ENCODE peak calls at places on chromosomes 3 and 15, in seven cellular contexts. Z is PC-9, U is BE2C, H is RWPE2, R is stomach, G is left ventricle myocardium inferior, V is transverse colon. L is an unnamed sample. For H3K4me1, the result is how much of the 10 kb centered on the place peaks cover.

GRCh38 chr15:74788716-74789151 is 6.9 kb downstream of the CSK start:
- DNase-seq in U (no peak), R (no peak), V (peak), Z (no peak), G (no peak), H (peak), L (no peak)

GRCh38 chr3:190286014-190286413 is 36.2 kb downstream of the CLDN1 start:
- DNase-seq in H (no peak), R (no peak), Z (no peak), G (no peak), U (no peak), V (no peak), L (no peak)

GRCh38 chr3:56938545-56938944 is 121.9 kb upstream of the SPATA12 start:
- DNase-seq in U (peak), Z (no peak), V (no peak), H (no peak), R (no peak), G (no peak), L (no peak)

GRCh38 chr3:119175869-119176756 is 2.7 kb downstream of the UPK1B start:
- DNase-seq in U (no peak), R (peak), V (peak), Z (peak), H (peak), G (no peak), L (peak)

GRCh38 chr3:89042251-89042650 is 65.2 kb upstream of the EPHA3 start:
- DNase-seq in G (no peak), V (no peak), R (no peak), Z (no peak), H (no peak), U (no peak), L (no peak)

GRCh38 chr3:43373588-43373935 is 87.2 kb downstream of the SNRK start:
- DNase-seq in U (no peak), H (no peak), R (no peak), V (no peak), Z (no peak), G (no peak), L (no peak)

GRCh38 chr3:71225951-71226564 is 357.5 kb downstream of the FOXP1 start:
- DNase-seq in G (no peak), Z (no peak), H (no peak), R (no peak), V (no peak), U (no peak), L (no peak)

GRCh38 chr15:91021516-91022074 is 799 bp downstream of the VPS33B start:
- DNase-seq in U (peak), V (no peak), Z (no peak), H (no peak), G (no peak), R (no peak), L (peak)

GRCh38 chr3:122392868-122393844 is 9.2 kb downstream of the FAM162A start:
- DNase-seq in U (peak), Z (no peak), V (no peak), R (no peak), G (no peak), H (no peak), L (no peak)

GRCh38 chr3:52205727-52206372 is 7.9 kb downstream of the ALAS1 start:
- DNase-seq in V (no peak), U (no peak), R (no peak), G (no peak), H (no peak), Z (no peak), L (no peak)
- H3K4me1 ChIP-seq in V (under half), U (under half), R (under half), G (under half), H (under half), Z (under half), L (under half)

DNA sequence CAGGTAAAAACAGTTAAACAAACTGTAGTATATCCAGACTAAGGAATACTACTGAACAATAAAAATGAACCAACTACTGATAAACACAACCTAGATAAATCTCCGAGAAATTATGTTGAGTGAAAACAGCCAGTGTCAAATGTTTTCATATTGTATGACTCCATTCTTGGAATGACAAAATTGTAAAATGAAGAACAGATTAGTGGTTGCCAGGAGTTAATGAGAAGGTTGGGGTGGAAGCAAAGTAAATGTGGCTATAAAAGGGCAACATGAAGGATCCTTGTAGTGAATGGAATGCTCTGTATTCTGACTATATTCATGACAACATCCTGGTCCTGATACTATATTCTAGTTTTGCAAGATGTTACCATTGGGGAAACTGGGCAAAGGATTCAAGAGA is 27.5 kb upstream of the ACKR4 start:
- DNase-seq in V (no peak), R (no peak), H (no peak), U (no peak), G (no peak), Z (no peak), L (no peak)
- H3K4me1 ChIP-seq in V (under half), R (under half), H (under half), U (under half), G (under half), Z (under half), L (under half)

GRCh38 chr15:80932989-80933388 is 56.6 kb downstream of the MESD start:
- DNase-seq in G (peak), R (no peak), H (no peak), U (no peak), Z (no peak), V (peak), L (no peak)

GRCh38 chr15:80931721-80932609 is 57.7 kb downstream of the MESD start:
- DNase-seq in H (no peak), G (no peak), Z (no peak), U (no peak), V (no peak), R (no peak), L (no peak)

GRCh38 chr15:80929225-80929624 is 60.4 kb downstream of the MESD start:
- DNase-seq in R (no peak), U (no peak), Z (no peak), H (no peak), V (no peak), G (no peak), L (peak)

GRCh38 chr15:80931191-80931590 is 58.4 kb downstream of the MESD start:
- DNase-seq in H (no peak), R (no peak), G (no peak), U (no peak), Z (no peak), V (no peak), L (no peak)

GRCh38 chr15:80929689-80930088 is 59.9 kb downstream of the MESD start:
- DNase-seq in U (no peak), Z (no peak), G (no peak), V (no peak), H (no peak), R (no peak), L (no peak)
- H3K4me1 ChIP-seq in U (under half), Z (under half), G (under half), V (under half), H (under half), R (under half), L (under half)

DNA sequence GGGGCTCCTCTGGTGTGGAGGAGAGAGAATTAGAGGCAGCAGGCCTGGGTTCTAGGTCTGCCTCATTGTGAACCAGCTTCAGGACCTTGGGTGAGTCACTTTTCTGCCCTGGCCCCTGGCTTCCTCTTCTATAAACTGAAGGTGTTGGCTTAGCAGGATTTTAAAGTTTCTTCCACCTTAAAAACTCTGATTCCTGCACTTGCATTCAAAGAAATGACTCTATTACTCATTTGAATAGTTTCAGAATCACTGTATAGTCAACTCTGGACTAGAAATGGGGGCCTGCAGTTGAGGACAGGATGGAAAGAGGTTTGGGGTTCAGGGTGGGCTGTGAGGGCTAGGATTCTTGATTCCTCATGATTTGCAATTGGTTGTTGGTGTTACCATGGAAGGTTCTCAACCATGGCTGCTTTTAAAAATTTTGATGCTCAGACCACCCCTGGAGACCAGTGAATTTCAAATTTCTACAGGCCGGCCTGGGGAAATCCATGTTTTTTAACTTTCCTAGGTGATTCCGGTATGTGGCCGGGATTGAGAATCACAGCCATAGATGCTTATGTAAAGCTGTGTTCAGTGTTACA is 19.9 kb downstream of the SMAD3 start:
- DNase-seq in R (no peak), V (no peak), Z (no peak), H (no peak), U (no peak), G (no peak), L (no peak)
- H3K4me1 ChIP-seq in R (half or more), V (half or more), Z (half or more), H (half or more), U (under half), G (half or more), L (half or more)

GRCh38 chr3:51384730-51385473 is at the start of gene MANF:
- DNase-seq in G (peak), H (peak), Z (peak), R (peak), V (peak), U (peak), L (peak)

GRCh38 chr3:51384145-51384729 is 854 bp upstream of the MANF start:
- DNase-seq in V (no peak), G (peak), R (no peak), U (no peak), H (no peak), Z (peak), L (no peak)

GRCh38 chr3:51385621-51386091 is 565 bp downstream of the MANF start:
- DNase-seq in R (no peak), V (no peak), Z (peak), H (peak), G (no peak), U (no peak), L (no peak)

GRCh38 chr3:51386852-51387229 is 1.8 kb downstream of the MANF start:
- DNase-seq in Z (peak), G (no peak), U (no peak), H (no peak), R (no peak), V (no peak), L (no peak)

DNA sequence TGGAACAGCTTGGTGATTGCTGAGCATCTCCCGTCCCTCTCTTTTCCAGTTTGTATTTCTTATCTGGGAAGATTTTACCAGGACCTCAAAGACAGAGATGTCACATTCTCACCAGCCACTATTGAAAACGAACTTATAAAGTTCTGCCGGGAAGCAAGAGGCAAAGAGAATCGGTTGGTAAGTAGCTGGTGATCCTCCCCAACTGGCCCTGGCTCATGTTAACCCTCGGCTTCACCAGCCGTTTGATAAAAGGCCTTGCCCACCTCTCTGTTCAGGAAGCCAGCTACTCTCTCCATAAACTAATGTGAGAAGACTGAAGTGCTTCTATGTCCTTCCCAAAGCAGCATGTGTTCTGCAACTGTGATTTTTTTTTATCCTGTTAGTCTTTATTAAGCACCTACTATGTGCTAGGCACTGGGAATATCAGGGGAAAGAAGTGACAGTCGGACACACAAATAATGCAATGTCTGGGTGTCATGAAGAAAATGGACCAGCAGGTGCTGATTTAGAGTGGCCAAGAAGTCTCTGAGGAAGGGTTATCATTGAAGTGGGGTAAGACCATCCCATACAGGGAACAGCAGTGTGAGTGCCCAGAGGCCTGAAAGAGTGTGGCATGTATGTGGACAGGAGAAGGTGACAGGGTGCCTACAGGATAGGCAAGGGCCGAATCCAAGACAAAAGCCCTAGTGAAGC is 1.2 kb downstream of the MANF start:
- DNase-seq in R (no peak), G (no peak), Z (peak), U (no peak), H (no peak), V (no peak), L (no peak)
- H3K4me1 ChIP-seq in R (half or more), G (half or more), Z (under half), U (under half), H (under half), V (under half), L (under half)